ENCODE peak calls at places on chromosomes 7 and 10, in ten cellular contexts. L is CD8-positive, alpha-beta T cell; M is Peyer's patch; K is esophagus squamous epithelium; C is coronary artery; J is endothelial cell; R is hepatocyte; W is prostate gland; P is WTC11; H is ascending aorta. S is an unnamed sample.

GRCh38 chr10:1137499-1138163 is 81.4 kb downstream of the WDR37 start:
- DNase-seq in L (no peak), M (no peak), K (no peak), C (peak), J (no peak), R (no peak), W (no peak), P (no peak), H (no peak), S (no peak)

GRCh38 chr10:11535376-11535959 is 76.0 kb downstream of the USP6NL start:
- DNase-seq in L (no peak), M (no peak), K (no peak), C (no peak), J (no peak), R (no peak), W (no peak), P (no peak), H (no peak), S (no peak)

GRCh38 chr10:124653311-124653710 is 90.9 kb downstream of the FAM53B start:
- DNase-seq in L (no peak), M (no peak), K (no peak), C (no peak), J (no peak), R (no peak), W (no peak), P (no peak), H (no peak), S (no peak)

GRCh38 chr7:121373177-121373576 is 22.9 kb downstream of the FAM3C start:
- DNase-seq in L (no peak), M (no peak), K (no peak), C (no peak), J (no peak), R (no peak), W (no peak), P (no peak), H (no peak), S (no peak)

GRCh38 chr10:68333905-68334431 is 1.2 kb upstream of the PBLD start:
- DNase-seq in L (no peak), M (no peak), K (no peak), C (no peak), J (no peak), R (no peak), W (no peak), P (no peak), H (no peak), S (no peak)

GRCh38 chr10:14880201-14880600 is 1.5 kb downstream of the SUV39H2 start:
- DNase-seq in L (no peak), M (no peak), K (no peak), C (no peak), J (no peak), R (peak), W (no peak), P (no peak), H (no peak), S (no peak)

GRCh38 chr7:106277976-106278375 is 6.8 kb downstream of the NAMPT start:
- DNase-seq in L (no peak), M (no peak), K (no peak), C (no peak), J (no peak), R (no peak), W (no peak), P (no peak), H (no peak), S (no peak)

GRCh38 chr7:133475655-133476054 is 222.8 kb downstream of the EXOC4 start:
- DNase-seq in L (no peak), M (no peak), K (no peak), C (no peak), J (no peak), R (no peak), W (no peak), P (no peak), H (no peak), S (no peak)

GRCh38 chr10:36114141-36114540 is 472.0 kb upstream of the FZD8 start:
- DNase-seq in L (no peak), M (no peak), K (no peak), C (no peak), J (no peak), R (no peak), W (no peak), P (no peak), H (no peak), S (no peak)

GRCh38 chr7:158588085-158588877 is 658 bp upstream of the PTPRN2 start:
- DNase-seq in L (no peak), M (no peak), K (no peak), C (no peak), J (no peak), R (peak), W (no peak), P (no peak), H (no peak), S (no peak)

GRCh38 chr7:27900006-27900405 is 160.0 kb downstream of the TAX1BP1 start:
- DNase-seq in L (no peak), M (no peak), K (no peak), C (no peak), J (no peak), R (no peak), W (no peak), P (no peak), H (no peak), S (no peak)

GRCh38 chr10:80454526-80455460 is 683 bp downstream of the TSPAN14 start:
- DNase-seq in L (no peak), M (peak), K (no peak), C (no peak), J (peak), R (peak), W (no peak), P (peak), H (no peak), S (peak)

GRCh38 chr10:60572511-60573194 is 183.0 kb upstream of the ANK3 start:
- DNase-seq in L (no peak), M (no peak), K (no peak), C (no peak), J (peak), R (peak), W (peak), P (peak), H (no peak), S (no peak)

GRCh38 chr10:129754211-129755050 is 209.6 kb downstream of the EBF3 start:
- DNase-seq in L (no peak), M (peak), K (no peak), C (peak), J (no peak), R (no peak), W (peak), P (no peak), H (no peak), S (no peak)

GRCh38 chr7:51220226-51220625 is 96.4 kb downstream of the COBL start:
- DNase-seq in L (no peak), M (no peak), K (no peak), C (peak), J (no peak), R (no peak), W (no peak), P (no peak), H (no peak), S (no peak)

GRCh38 chr7:94001396-94001795 is 2.8 kb downstream of the BET1 start:
- DNase-seq in L (no peak), M (no peak), K (no peak), C (no peak), J (no peak), R (no peak), W (no peak), P (no peak), H (no peak), S (no peak)

GRCh38 chr10:88848499-88848898 is 3.1 kb downstream of the ANKRD22 start:
- DNase-seq in L (no peak), M (no peak), K (no peak), C (no peak), J (no peak), R (no peak), W (no peak), P (no peak), H (no peak), S (no peak)

GRCh38 chr7:7913506-7913905 is 55.1 kb upstream of the GLCCI1 start:
- DNase-seq in L (no peak), M (no peak), K (no peak), C (no peak), J (no peak), R (no peak), W (no peak), P (no peak), H (no peak), S (no peak)

GRCh38 chr7:35430547-35431153 is 176.8 kb upstream of the TBX20 start:
- DNase-seq in L (no peak), M (no peak), K (no peak), C (no peak), J (no peak), R (no peak), W (no peak), P (peak), H (no peak), S (no peak)

GRCh38 chr7:155357573-155358041 is 59.9 kb downstream of the INSIG1 start:
- DNase-seq in L (no peak), M (peak), K (no peak), C (no peak), J (no peak), R (no peak), W (no peak), P (no peak), H (no peak), S (no peak)

GRCh38 chr10:69180525-69181204 is 631 bp downstream of the SUPV3L1 start:
- DNase-seq in L (no peak), M (no peak), K (no peak), C (no peak), J (no peak), R (peak), W (peak), P (no peak), H (no peak), S (no peak)

GRCh38 chr10:16562891-16563290 is 41.2 kb upstream of the C1QL3 start:
- DNase-seq in L (no peak), M (no peak), K (no peak), C (no peak), J (no peak), R (no peak), W (no peak), P (no peak), H (no peak), S (no peak)

GRCh38 chr7:19362099-19362498 is 216.9 kb upstream of the FERD3L start:
- DNase-seq in L (no peak), M (no peak), K (no peak), C (no peak), J (no peak), R (no peak), W (no peak), P (no peak), H (no peak), S (no peak)

GRCh38 chr10:88702848-88703597 is 3.0 kb upstream of the LIPK start:
- DNase-seq in L (no peak), M (no peak), K (no peak), C (no peak), J (peak), R (peak), W (no peak), P (peak), H (no peak), S (no peak)

GRCh38 chr7:109967401-109967800 is 1123.5 kb upstream of the LRRN3 start:
- DNase-seq in L (no peak), M (no peak), K (no peak), C (no peak), J (no peak), R (no peak), W (no peak), P (no peak), H (no peak), S (no peak)

GRCh38 chr7:107023522-107024149 is 20.9 kb upstream of the PRKAR2B start:
- DNase-seq in L (no peak), M (no peak), K (no peak), C (no peak), J (no peak), R (no peak), W (no peak), P (no peak), H (no peak), S (no peak)

GRCh38 chr10:129952771-129953489 is 11.1 kb downstream of the EBF3 start:
- DNase-seq in L (no peak), M (no peak), K (no peak), C (no peak), J (no peak), R (no peak), W (no peak), P (no peak), H (no peak), S (no peak)

GRCh38 chr10:89275383-89275782 is 23.8 kb upstream of the LIPA start:
- DNase-seq in L (no peak), M (no peak), K (no peak), C (no peak), J (no peak), R (no peak), W (peak), P (no peak), H (no peak), S (no peak)

GRCh38 chr10:125003901-125004467 is 62.1 kb downstream of the ZRANB1 start:
- DNase-seq in L (no peak), M (no peak), K (no peak), C (no peak), J (no peak), R (no peak), W (no peak), P (peak), H (no peak), S (peak)

GRCh38 chr10:18005445-18005780 is 53.7 kb downstream of the SLC39A12 start:
- DNase-seq in L (no peak), M (no peak), K (no peak), C (no peak), J (no peak), R (no peak), W (no peak), P (no peak), H (no peak), S (no peak)

GRCh38 chr7:40571796-40572195 is 437.0 kb downstream of the SUGCT start:
- DNase-seq in L (no peak), M (no peak), K (no peak), C (no peak), J (no peak), R (no peak), W (no peak), P (no peak), H (no peak), S (no peak)

GRCh38 chr7:137329411-137329810 is 14.1 kb downstream of the PTN start:
- DNase-seq in L (no peak), M (no peak), K (no peak), C (no peak), J (no peak), R (no peak), W (no peak), P (no peak), H (no peak), S (no peak)

GRCh38 chr10:97533888-97534287 is 35.2 kb downstream of the UBTD1 start:
- DNase-seq in L (no peak), M (no peak), K (no peak), C (no peak), J (no peak), R (no peak), W (no peak), P (no peak), H (no peak), S (no peak)

GRCh38 chr7:8627322-8627721 is 193.9 kb downstream of the NXPH1 start:
- DNase-seq in L (no peak), M (no peak), K (no peak), C (no peak), J (no peak), R (no peak), W (no peak), P (no peak), H (no peak), S (no peak)

GRCh38 chr7:127588697-127589482 is 679 bp downstream of the ARF5 start:
- DNase-seq in L (peak), M (peak), K (no peak), C (no peak), J (peak), R (peak), W (peak), P (peak), H (no peak), S (no peak)

GRCh38 chr7:27647052-27647451 is 15.6 kb downstream of the HIBADH start:
- DNase-seq in L (no peak), M (no peak), K (no peak), C (no peak), J (no peak), R (no peak), W (no peak), P (no peak), H (no peak), S (no peak)

GRCh38 chr10:125043824-125044658 is 102.1 kb downstream of the ZRANB1 start:
- DNase-seq in L (no peak), M (no peak), K (no peak), C (no peak), J (no peak), R (no peak), W (no peak), P (no peak), H (no peak), S (no peak)

GRCh38 chr7:77409739-77410545 is 6.2 kb downstream of the GSAP start:
- DNase-seq in L (no peak), M (no peak), K (no peak), C (no peak), J (no peak), R (no peak), W (no peak), P (no peak), H (no peak), S (no peak)

GRCh38 chr10:2572611-2573010 is 494.7 kb upstream of the PFKP start:
- DNase-seq in L (no peak), M (no peak), K (no peak), C (no peak), J (no peak), R (no peak), W (no peak), P (no peak), H (no peak), S (no peak)
- TF ChIP-seq CTCF in L (no peak), M (no peak), K (no peak), C (no peak), J (no peak), R (no peak), W (no peak), P (no peak), H (no peak), S (no peak)

GRCh38 chr10:95312986-95313495 is 22.2 kb upstream of the PDLIM1 start:
- DNase-seq in L (no peak), M (no peak), K (no peak), C (no peak), J (no peak), R (no peak), W (no peak), P (no peak), H (no peak), S (no peak)
- TF ChIP-seq CTCF in L (no peak), M (no peak), K (no peak), C (no peak), J (no peak), R (no peak), W (no peak), P (no peak), H (no peak), S (no peak)

DNA sequence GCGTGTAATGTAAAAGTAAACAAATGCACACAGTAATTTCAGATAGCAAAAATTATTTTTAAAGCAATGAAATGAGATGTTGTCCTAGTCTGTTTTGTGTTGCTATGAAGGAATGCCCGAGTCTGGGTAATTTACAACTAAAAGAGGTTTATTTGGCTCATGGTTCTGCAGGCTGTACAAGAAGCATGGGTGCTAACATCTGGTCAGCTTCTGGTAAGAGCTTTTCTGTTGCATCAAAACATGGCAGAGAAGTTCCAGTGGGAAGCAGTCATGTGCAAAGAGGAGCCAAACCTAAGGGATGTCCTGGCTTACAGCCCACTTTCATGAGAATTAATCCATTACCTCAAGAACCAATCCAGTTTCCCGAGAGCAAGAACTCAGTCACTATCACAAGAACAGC is 62.9 kb upstream of the MNX1 start:
- DNase-seq in L (no peak), M (no peak), K (no peak), C (no peak), J (no peak), R (no peak), W (no peak), P (no peak), H (no peak), S (no peak)
- TF ChIP-seq CTCF in L (no peak), M (no peak), K (no peak), C (no peak), J (no peak), R (no peak), W (no peak), P (no peak), H (no peak), S (no peak)

GRCh38 chr7:92244803-92245486 is 769 bp downstream of the KRIT1 start:
- DNase-seq in L (no peak), M (no peak), K (no peak), C (no peak), J (no peak), R (no peak), W (no peak), P (no peak), H (no peak), S (no peak)
- TF ChIP-seq CTCF in L (no peak), M (no peak), K (no peak), C (no peak), J (no peak), R (no peak), W (no peak), P (no peak), H (no peak), S (no peak)

GRCh38 chr10:44977287-44978212 is 1.1 kb downstream of the DEPP1 start:
- DNase-seq in L (no peak), M (peak), K (no peak), C (no peak), J (no peak), R (no peak), W (no peak), P (no peak), H (no peak), S (no peak)
- TF ChIP-seq CTCF in L (no peak), M (no peak), K (no peak), C (no peak), J (no peak), R (no peak), W (no peak), P (no peak), H (no peak), S (no peak)

DNA sequence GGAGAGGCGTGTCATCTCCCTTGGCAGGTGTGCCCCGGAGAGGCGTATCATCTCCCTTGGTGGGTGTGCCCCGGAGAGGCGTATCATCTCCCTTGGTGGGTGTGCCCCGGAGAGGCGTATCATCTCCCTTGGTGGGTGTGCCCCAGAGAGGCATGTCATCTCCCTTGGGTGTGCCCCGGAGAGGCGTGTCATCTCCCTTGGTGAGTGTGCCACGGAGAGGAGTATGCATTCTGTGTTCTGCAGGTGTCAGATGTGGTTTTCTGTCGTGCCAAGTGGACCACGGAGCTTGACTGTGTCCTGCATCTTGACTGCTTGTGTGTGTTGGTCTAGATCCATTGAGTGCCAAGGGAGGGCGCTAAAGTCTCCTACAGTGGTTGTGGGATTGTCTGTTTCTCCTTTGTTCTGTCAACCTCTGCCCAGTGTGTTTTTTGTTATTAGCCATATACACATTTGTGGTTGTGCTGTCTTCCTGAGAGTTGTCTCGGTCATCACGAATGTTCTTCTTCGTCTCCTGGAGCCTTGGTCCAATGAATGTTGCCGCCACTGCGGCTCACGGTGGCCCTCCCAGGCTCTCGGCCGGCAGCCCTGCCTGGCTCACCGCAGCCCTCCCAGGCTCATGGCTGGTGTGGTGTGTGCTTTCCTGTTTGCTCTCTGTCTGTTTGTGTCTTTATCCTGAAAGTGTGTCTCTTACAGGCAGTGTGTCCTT is 96.8 kb downstream of the INPP5A start:
- DNase-seq in L (no peak), M (peak), K (no peak), C (no peak), J (no peak), R (no peak), W (no peak), P (peak), H (no peak), S (no peak)
- TF ChIP-seq CTCF in L (no peak), M (no peak), K (no peak), C (no peak), J (peak), R (no peak), W (no peak), P (no peak), H (no peak), S (no peak)

GRCh38 chr7:80047856-80048459 is 86.7 kb upstream of the GNAI1 start:
- DNase-seq in L (no peak), M (no peak), K (no peak), C (no peak), J (no peak), R (no peak), W (no peak), P (no peak), H (no peak), S (no peak)
- TF ChIP-seq CTCF in L (no peak), M (no peak), K (no peak), C (no peak), J (no peak), R (peak), W (no peak), P (no peak), H (no peak), S (no peak)

DNA sequence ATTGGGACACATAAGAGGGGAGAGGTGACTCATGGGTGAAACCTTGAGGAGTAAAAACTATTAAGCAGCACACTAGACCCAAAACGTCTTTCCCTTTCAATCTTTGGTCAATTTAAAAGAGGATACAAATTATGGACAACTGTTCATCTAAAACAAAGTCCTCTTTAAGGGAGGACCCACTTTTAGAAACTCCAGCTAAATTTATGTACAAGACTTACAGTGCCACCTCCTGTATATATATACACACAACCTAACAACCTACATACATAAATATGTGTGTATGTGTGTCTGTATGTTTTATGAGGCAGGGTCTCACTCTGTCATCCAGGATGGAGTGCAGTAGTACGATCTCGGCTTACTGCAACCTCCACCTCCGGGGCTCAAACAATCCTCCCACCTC is 18.1 kb upstream of the ZC3HAV1 start:
- DNase-seq in L (no peak), M (no peak), K (no peak), C (no peak), J (no peak), R (no peak), W (no peak), P (no peak), H (no peak), S (no peak)
- TF ChIP-seq CTCF in L (peak), M (no peak), K (no peak), C (no peak), J (no peak), R (no peak), W (no peak), P (no peak), H (no peak), S (no peak)